ENCODE peak calls at places on chromosomes 5 and 9, in seven cellular contexts. W is tibial nerve; X is NCI-H2081; L is effector memory CD4-positive, alpha-beta T cell; E is HFF-Myc; A is left cardiac atrium; G is EL. S is an unnamed sample.

GRCh38 chr5:141260458-141261237 is 15.5 kb downstream of the PCDHB15 start:
- DNase-seq in L (no peak), X (no peak), W (no peak), A (no peak), G (peak), E (no peak), S (no peak)

GRCh38 chr5:36842087-36842486 is 34.5 kb upstream of the NIPBL start:
- DNase-seq in A (no peak), L (no peak), G (no peak), X (no peak), W (no peak), E (no peak), S (no peak)

GRCh38 chr5:134992148-134992547 is 24.4 kb downstream of the CATSPER3 start:
- DNase-seq in E (no peak), G (no peak), X (no peak), W (no peak), A (no peak), L (no peak), S (no peak)

GRCh38 chr9:136138566-136138965 is 19.9 kb upstream of the TMEM250 start:
- DNase-seq in L (no peak), G (peak), E (no peak), X (peak), A (no peak), W (no peak), S (no peak)

GRCh38 chr9:138104251-138105122 is 226.9 kb downstream of the CACNA1B start:
- DNase-seq in G (no peak), W (no peak), A (no peak), E (no peak), L (no peak), X (no peak), S (no peak)

GRCh38 chr9:86994231-86994630 is 46.9 kb upstream of the GAS1 start:
- DNase-seq in G (no peak), X (no peak), W (no peak), E (no peak), A (no peak), L (no peak), S (no peak)

GRCh38 chr5:135009736-135010501 is 24.1 kb downstream of the PITX1 start:
- DNase-seq in X (no peak), L (no peak), W (no peak), G (no peak), E (no peak), A (no peak), S (no peak)

GRCh38 chr5:109866051-109866450 is 176.3 kb downstream of the MAN2A1 start:
- DNase-seq in L (no peak), A (no peak), G (peak), W (no peak), E (no peak), X (no peak), S (no peak)

GRCh38 chr9:74589576-74589975 is 92.4 kb downstream of the RORB start:
- DNase-seq in E (no peak), L (no peak), G (no peak), A (no peak), X (no peak), W (no peak), S (no peak)

GRCh38 chr5:152303841-152304240 is 101.2 kb downstream of the NMUR2 start:
- DNase-seq in X (no peak), G (no peak), L (no peak), E (no peak), W (no peak), A (no peak), S (no peak)

GRCh38 chr5:77420940-77421339 is 71.2 kb downstream of the WDR41 start:
- DNase-seq in A (no peak), G (no peak), L (no peak), X (no peak), W (no peak), E (no peak), S (no peak)

GRCh38 chr5:170429014-170429413 is 39.8 kb upstream of the KCNMB1 start:
- DNase-seq in W (no peak), L (no peak), E (no peak), G (peak), A (no peak), X (no peak), S (no peak)

GRCh38 chr9:72871685-72872084 is 81.2 kb downstream of the ALDH1A1 start:
- DNase-seq in W (no peak), G (peak), E (no peak), X (peak), L (no peak), A (no peak), S (no peak)

GRCh38 chr9:27622688-27623340 is 49.5 kb upstream of the C9orf72 start:
- DNase-seq in W (no peak), L (no peak), E (no peak), G (no peak), A (no peak), X (no peak), S (no peak)

GRCh38 chr5:57753446-57753845 is 270.8 kb upstream of the ACTBL2 start:
- DNase-seq in G (peak), L (no peak), X (peak), A (no peak), W (no peak), E (no peak), S (no peak)

GRCh38 chr9:19464061-19464763 is 55.4 kb downstream of the ACER2 start:
- DNase-seq in X (no peak), W (no peak), E (no peak), G (no peak), L (no peak), A (no peak), S (no peak)

GRCh38 chr5:119951330-119951934 is 322.1 kb downstream of the FAM170A start:
- DNase-seq in X (no peak), G (no peak), E (no peak), L (no peak), A (no peak), W (no peak), S (no peak)

GRCh38 chr9:14353222-14354056 is 39.5 kb upstream of the NFIB start:
- DNase-seq in G (peak), L (peak), A (peak), W (peak), E (peak), X (peak), S (peak)

GRCh38 chr9:113543286-113544000 is 79.9 kb downstream of the RGS3 start:
- DNase-seq in A (peak), X (no peak), W (no peak), L (no peak), E (no peak), G (no peak), S (no peak)

GRCh38 chr9:96087669-96088299 is 212.3 kb downstream of the ERCC6L2 start:
- DNase-seq in W (no peak), E (no peak), A (no peak), G (no peak), X (no peak), L (no peak), S (no peak)

GRCh38 chr5:77305222-77305846 is 94.9 kb downstream of the PDE8B start:
- DNase-seq in X (no peak), G (no peak), L (no peak), E (no peak), A (no peak), W (no peak), S (no peak)

GRCh38 chr9:133892193-133892920 is 99.8 kb downstream of the VAV2 start:
- DNase-seq in G (no peak), W (no peak), L (no peak), A (no peak), E (no peak), X (peak), S (no peak)

GRCh38 chr9:124443625-124444024 is 6.6 kb upstream of the ADGRD2 start:
- DNase-seq in W (no peak), A (no peak), X (no peak), E (no peak), L (no peak), G (no peak), S (no peak)

GRCh38 chr9:36970007-36970888 is 63.8 kb downstream of the PAX5 start:
- DNase-seq in A (no peak), E (no peak), G (no peak), X (no peak), L (no peak), W (no peak), S (no peak)

GRCh38 chr5:96821260-96821916 is 13.6 kb upstream of the ERAP1 start:
- DNase-seq in G (peak), W (no peak), X (no peak), A (no peak), L (no peak), E (no peak), S (no peak)

GRCh38 chr5:159478950-159479349 is 148.7 kb upstream of the IL12B start:
- DNase-seq in L (peak), A (no peak), G (no peak), W (no peak), E (no peak), X (no peak), S (no peak)

GRCh38 chr9:34578241-34579096 is 11.1 kb downstream of the CNTFR start:
- DNase-seq in E (no peak), W (no peak), L (no peak), X (no peak), G (peak), A (no peak), S (no peak)

GRCh38 chr5:52598954-52599353 is 188.8 kb upstream of the ITGA1 start:
- DNase-seq in L (no peak), A (no peak), W (no peak), G (no peak), X (no peak), E (no peak), S (no peak)

GRCh38 chr5:131163315-131164119 is 1.5 kb downstream of the HINT1 start:
- DNase-seq in E (no peak), A (no peak), G (peak), X (no peak), W (no peak), L (no peak), S (no peak)